ENCODE peak calls at places on chromosomes 1 and 21, in eight cellular contexts. X is cardiac muscle cell; F is psoas muscle; Y is CD8-positive, alpha-beta memory T cell; N is heart right ventricle; V is fibroblast of lung; Z is thoracic aorta; I is SK-N-SH. S is an unnamed sample.

GRCh38 chr1:68207129-68207689 is 25.1 kb downstream of the WLS start:
- DNase-seq in X (no peak), F (no peak), Y (no peak), N (no peak), V (peak), Z (no peak), I (no peak), S (no peak)

GRCh38 chr1:59025898-59026426 is 242.1 kb upstream of the JUN start:
- DNase-seq in X (no peak), F (no peak), Y (no peak), N (no peak), V (peak), Z (no peak), I (no peak), S (no peak)

GRCh38 chr1:98669355-98670296 is 8.1 kb downstream of the SNX7 start:
- DNase-seq in X (no peak), F (no peak), Y (no peak), N (no peak), V (peak), Z (no peak), I (peak), S (no peak)

GRCh38 chr21:37682908-37683307 is 233.3 kb downstream of the KCNJ6 start:
- DNase-seq in X (no peak), F (no peak), Y (no peak), N (no peak), V (no peak), Z (no peak), I (no peak), S (no peak)

GRCh38 chr21:26140185-26140584 is 30.4 kb downstream of the APP start:
- DNase-seq in X (no peak), F (peak), Y (no peak), N (peak), V (peak), Z (no peak), I (no peak), S (no peak)

GRCh38 chr21:45330075-45330781 is 42.5 kb upstream of the POFUT2 start:
- DNase-seq in X (no peak), F (peak), Y (no peak), N (no peak), V (peak), Z (no peak), I (no peak), S (no peak)

GRCh38 chr1:50605186-50605875 is 182.1 kb upstream of the DMRTA2 start:
- DNase-seq in X (peak), F (no peak), Y (no peak), N (no peak), V (peak), Z (no peak), I (peak), S (no peak)

GRCh38 chr21:42691901-42692559 is 38.6 kb downstream of the PDE9A start:
- DNase-seq in X (no peak), F (no peak), Y (no peak), N (no peak), V (no peak), Z (no peak), I (no peak), S (no peak)

GRCh38 chr1:223876643-223877042 is 30.9 kb upstream of the TP53BP2 start:
- DNase-seq in X (no peak), F (no peak), Y (no peak), N (no peak), V (no peak), Z (no peak), I (no peak), S (no peak)

GRCh38 chr1:15702722-15703550 is 18.8 kb downstream of the PLEKHM2 start:
- DNase-seq in X (no peak), F (no peak), Y (no peak), N (no peak), V (no peak), Z (no peak), I (no peak), S (no peak)

GRCh38 chr1:112079446-112079845 is 90.0 kb upstream of the KCND3 start:
- DNase-seq in X (no peak), F (no peak), Y (no peak), N (no peak), V (no peak), Z (no peak), I (no peak), S (no peak)

GRCh38 chr1:156368889-156369684 is at the start of gene RHBG:
- DNase-seq in X (peak), F (peak), Y (no peak), N (no peak), V (peak), Z (no peak), I (no peak), S (no peak)

GRCh38 chr1:89780721-89781120 is 40.1 kb upstream of the LRRC8D start:
- DNase-seq in X (no peak), F (no peak), Y (no peak), N (no peak), V (peak), Z (no peak), I (peak), S (no peak)

GRCh38 chr1:20291621-20292020 is 946 bp downstream of the VWA5B1 start:
- DNase-seq in X (peak), F (no peak), Y (no peak), N (no peak), V (no peak), Z (no peak), I (no peak), S (no peak)

GRCh38 chr1:186754542-186755150 is 74.1 kb upstream of the PLA2G4A start:
- DNase-seq in X (no peak), F (no peak), Y (no peak), N (no peak), V (no peak), Z (no peak), I (no peak), S (no peak)

GRCh38 chr1:39900662-39901485 is 843 bp downstream of the MYCL start:
- DNase-seq in X (peak), F (peak), Y (no peak), N (no peak), V (no peak), Z (no peak), I (peak), S (no peak)

GRCh38 chr1:108842525-108843181 is 14.2 kb downstream of the AKNAD1 start:
- DNase-seq in X (no peak), F (no peak), Y (no peak), N (no peak), V (no peak), Z (no peak), I (no peak), S (no peak)

GRCh38 chr1:167693425-167694045 is 28.2 kb upstream of the MPZL1 start:
- DNase-seq in X (no peak), F (no peak), Y (no peak), N (no peak), V (no peak), Z (no peak), I (no peak), S (no peak)

GRCh38 chr21:29506214-29506613 is 207.5 kb downstream of the BACH1 start:
- DNase-seq in X (no peak), F (no peak), Y (no peak), N (no peak), V (no peak), Z (no peak), I (no peak), S (no peak)

GRCh38 chr1:211557894-211558625 is 20.9 kb downstream of the SLC30A1 start:
- DNase-seq in X (no peak), F (no peak), Y (no peak), N (no peak), V (peak), Z (no peak), I (no peak), S (no peak)

GRCh38 chr1:82542766-82543165 is 742.0 kb downstream of the ADGRL2 start:
- DNase-seq in X (no peak), F (no peak), Y (no peak), N (no peak), V (peak), Z (no peak), I (no peak), S (no peak)

GRCh38 chr1:203186446-203187305 is at the start of gene CHI3L1:
- DNase-seq in X (no peak), F (no peak), Y (no peak), N (no peak), V (peak), Z (no peak), I (no peak), S (peak)

GRCh38 chr21:45540601-45540970 is 1.7 kb downstream of the SLC19A1 start:
- DNase-seq in X (no peak), F (no peak), Y (no peak), N (no peak), V (no peak), Z (no peak), I (peak), S (no peak)

GRCh38 chr1:234322979-234323378 is 50.3 kb upstream of the COA6 start:
- DNase-seq in X (peak), F (no peak), Y (peak), N (no peak), V (peak), Z (no peak), I (no peak), S (no peak)

GRCh38 chr1:71964188-71964587 is 318.2 kb downstream of the NEGR1 start:
- DNase-seq in X (no peak), F (no peak), Y (no peak), N (no peak), V (peak), Z (no peak), I (no peak), S (no peak)

GRCh38 chr1:94025383-94026340 is 95.3 kb downstream of the ABCA4 start:
- DNase-seq in X (peak), F (no peak), Y (no peak), N (peak), V (peak), Z (no peak), I (peak), S (peak)

DNA sequence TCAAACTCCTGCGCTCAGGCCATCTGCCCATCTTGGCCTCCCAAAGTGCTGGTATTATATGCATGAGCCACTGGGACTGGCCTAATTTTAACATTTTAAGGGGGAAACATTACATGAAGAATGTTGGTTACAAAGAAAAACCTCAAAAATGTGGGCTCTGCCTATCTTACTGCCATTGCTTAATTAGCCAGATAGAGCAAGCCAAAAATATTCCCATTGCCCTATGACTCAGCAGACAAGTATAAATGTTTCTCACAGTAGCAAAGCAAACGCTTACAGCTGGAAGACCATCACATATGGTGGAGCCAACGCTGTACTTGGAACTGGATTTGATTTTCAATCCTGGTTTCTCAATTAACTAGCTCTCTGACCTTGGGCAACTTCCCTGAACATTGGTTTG is 502.0 kb downstream of the SMYD3 start:
- DNase-seq in X (no peak), F (no peak), Y (no peak), N (no peak), V (peak), Z (no peak), I (no peak), S (no peak)
- H3K27ac ChIP-seq in X (no peak), F (no peak), Y (no peak), N (no peak), V (peak), Z (no peak), I (peak), S (no peak)

GRCh38 chr1:43930949-43931275 is 2.7 kb upstream of the ARTN start:
- DNase-seq in X (no peak), F (no peak), Y (no peak), N (no peak), V (no peak), Z (no peak), I (no peak), S (no peak)
- H3K27ac ChIP-seq in X (no peak), F (no peak), Y (no peak), N (no peak), V (no peak), Z (no peak), I (no peak), S (no peak)

DNA sequence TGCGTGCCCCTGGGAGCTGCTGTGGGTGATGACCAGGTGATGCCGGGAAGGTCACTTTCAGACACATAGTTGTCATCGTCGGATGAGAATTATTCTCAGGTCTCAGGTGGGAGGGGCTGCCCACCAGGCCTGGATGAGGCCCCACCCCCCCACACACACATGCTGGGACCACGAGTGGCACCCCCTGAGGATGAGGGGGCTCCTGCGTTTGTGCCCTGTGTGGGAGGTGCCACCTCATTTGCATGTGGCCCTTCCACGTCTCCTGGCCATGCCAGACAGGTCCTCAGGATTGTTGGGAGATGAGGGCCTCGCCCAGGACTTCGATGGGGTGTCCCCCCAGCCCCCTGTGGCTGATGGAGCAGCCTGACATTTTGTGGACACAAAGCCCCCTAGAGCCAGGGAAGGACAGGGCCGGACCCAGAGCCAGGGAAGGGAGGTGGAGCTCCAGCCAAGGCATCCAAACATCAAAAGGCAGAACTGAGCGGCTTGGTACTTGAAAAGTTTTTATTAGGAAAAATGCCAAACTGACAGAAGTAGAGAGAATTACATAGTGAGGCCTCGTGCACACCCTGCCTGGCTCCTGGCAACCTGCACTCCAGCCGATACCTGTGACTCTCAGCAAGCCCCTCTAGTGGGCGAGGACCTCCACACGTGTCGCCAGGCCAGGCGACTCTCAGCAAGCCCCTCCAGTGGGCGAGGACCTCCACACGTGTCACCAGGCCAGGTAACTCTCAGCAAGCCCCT is 55.7 kb downstream of the PRKCZ start:
- DNase-seq in X (no peak), F (peak), Y (no peak), N (no peak), V (no peak), Z (no peak), I (no peak), S (no peak)
- H3K27ac ChIP-seq in X (no peak), F (no peak), Y (no peak), N (no peak), V (no peak), Z (no peak), I (no peak), S (no peak)

GRCh38 chr1:28341591-28341990 is 12.8 kb downstream of the MED18 start:
- DNase-seq in X (no peak), F (no peak), Y (no peak), N (no peak), V (peak), Z (no peak), I (no peak), S (no peak)

GRCh38 chr1:28343405-28343804 is 14.6 kb downstream of the MED18 start:
- DNase-seq in X (no peak), F (no peak), Y (no peak), N (no peak), V (peak), Z (no peak), I (no peak), S (no peak)

GRCh38 chr1:28338897-28339296 is 10.1 kb downstream of the MED18 start:
- DNase-seq in X (no peak), F (no peak), Y (no peak), N (no peak), V (no peak), Z (no peak), I (no peak), S (no peak)

GRCh38 chr1:28340221-28340974 is 11.6 kb downstream of the MED18 start:
- DNase-seq in X (no peak), F (no peak), Y (no peak), N (no peak), V (no peak), Z (no peak), I (no peak), S (no peak)

DNA sequence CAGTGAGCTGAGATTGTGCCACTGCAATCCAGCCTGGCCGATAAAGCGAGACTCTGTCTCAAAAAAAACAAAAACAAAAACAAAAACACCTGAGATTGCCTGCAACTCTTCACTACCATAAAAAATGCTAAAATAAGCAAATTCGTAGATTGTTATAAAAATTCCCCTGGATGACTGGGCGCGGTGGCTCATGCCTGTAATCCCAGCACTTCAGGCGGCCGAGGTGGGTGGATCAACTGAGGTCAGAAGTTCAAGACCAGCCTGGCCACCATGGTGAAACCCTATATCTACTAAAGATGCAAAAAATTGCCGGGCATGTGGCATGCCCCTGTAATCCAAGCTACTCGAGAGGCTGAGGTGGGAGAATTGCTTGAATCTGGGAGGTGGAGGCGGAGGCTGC is 10.7 kb downstream of the MED18 start:
- DNase-seq in X (no peak), F (no peak), Y (no peak), N (no peak), V (no peak), Z (no peak), I (no peak), S (no peak)
- H3K27ac ChIP-seq in X (no peak), F (no peak), Y (no peak), N (no peak), V (no peak), Z (no peak), I (no peak), S (no peak)

S was measured in substantia nigra.